ENCODE peak calls at places on chromosomes 11 and 22, in seven cellular contexts. W, K, X, O, U, V and J are unnamed samples.

GRCh38 chr11:70420008-70420464 is 21.7 kb downstream of the CTTN start:
- DNase-seq in U (no peak), K (no peak), W (peak; percentile 68), O (no peak), V (no peak), X (no peak), J (no peak)

GRCh38 chr11:12735262-12735661 is 61.0 kb downstream of the TEAD1 start:
- DNase-seq in O (no peak), U (no peak), V (no peak), K (no peak), W (no peak), X (no peak), J (no peak)

GRCh38 chr22:37599161-37599560 is 9.5 kb upstream of the GGA1 start:
- DNase-seq in K (peak; percentile 70), U (no peak), O (no peak), X (no peak), V (no peak), W (no peak), J (no peak)

GRCh38 chr11:112050721-112051120 is 23.1 kb downstream of the PIH1D2 start:
- DNase-seq in U (no peak), K (no peak), X (no peak), O (no peak), W (no peak), V (no peak), J (no peak)

GRCh38 chr11:90228056-90228455 is 5.2 kb upstream of the CHORDC1 start:
- DNase-seq in O (no peak), W (no peak), U (no peak), X (no peak), V (no peak), K (no peak), J (no peak)

GRCh38 chr11:124586247-124586860 is 16.6 kb downstream of the OR8A1 start:
- DNase-seq in K (no peak), U (peak; percentile 36), X (peak; percentile 61), O (peak; percentile 50), W (peak; percentile 66), V (peak; percentile 2), J (peak; percentile 65)

GRCh38 chr22:26342719-26343449 is 86.2 kb upstream of the ASPHD2 start:
- DNase-seq in K (no peak), W (no peak), X (no peak), V (no peak), O (no peak), U (no peak), J (no peak)

GRCh38 chr22:37476389-37477329 is 9.5 kb downstream of the MFNG start:
- DNase-seq in K (no peak), O (no peak), X (no peak), W (no peak), V (no peak), U (no peak), J (no peak)

GRCh38 chr11:65330544-65330943 is 3.1 kb upstream of the DPF2 start:
- DNase-seq in K (no peak), U (no peak), X (no peak), V (no peak), W (no peak), O (no peak), J (no peak)

GRCh38 chr11:129372609-129373488 is 2.8 kb upstream of the BARX2 start:
- DNase-seq in W (no peak), O (peak; percentile 10), U (no peak), V (no peak), X (no peak), K (no peak), J (peak; percentile 51)

GRCh38 chr11:70760416-70761020 is 362.2 kb downstream of the CTTN start:
- DNase-seq in X (no peak), W (no peak), V (no peak), O (no peak), U (no peak), K (no peak), J (no peak)

GRCh38 chr11:17354070-17354924 is 2.7 kb downstream of the NCR3LG1 start:
- DNase-seq in O (no peak), X (no peak), U (peak; percentile 81), K (peak; percentile 38), W (peak; percentile 79), V (peak; percentile 84), J (peak; percentile 42)

GRCh38 chr22:43533131-43533530 is 121.3 kb downstream of the MPPED1 start:
- DNase-seq in X (no peak), W (no peak), U (no peak), K (no peak), O (no peak), V (no peak), J (no peak)

GRCh38 chr11:73647459-73648100 is 1.2 kb downstream of the PLEKHB1 start:
- DNase-seq in X (peak; percentile 98), U (peak; percentile 98), O (peak; percentile 89), W (peak; percentile 70), K (peak; percentile 83), V (peak; percentile 62), J (peak; percentile 64)

GRCh38 chr11:72573380-72573949 is 100.8 kb downstream of the PDE2A start:
- DNase-seq in K (no peak), U (peak; percentile 63), X (no peak), W (peak; percentile 11), O (no peak), V (peak; percentile 67), J (peak; percentile 50)

GRCh38 chr11:72584293-72584921 is 89.8 kb downstream of the PDE2A start:
- DNase-seq in O (peak; percentile 54), W (peak; percentile 18), U (no peak), K (no peak), V (no peak), X (peak; percentile 39), J (peak; percentile 51)

GRCh38 chr22:31241936-31242335 is 29.8 kb downstream of the LIMK2 start:
- DNase-seq in K (no peak), X (no peak), O (no peak), V (no peak), U (no peak), W (peak; percentile 90), J (no peak)

GRCh38 chr22:31244044-31244942 is 32.2 kb downstream of the LIMK2 start:
- DNase-seq in U (peak; percentile 63), V (peak; percentile 51), K (no peak), W (peak; percentile 80), O (peak; percentile 51), X (no peak), J (peak; percentile 55)

GRCh38 chr11:67586568-67587250 is 3.1 kb downstream of the GSTP1 start:
- DNase-seq in U (no peak), W (no peak), X (no peak), O (no peak), K (no peak), V (no peak), J (no peak)

GRCh38 chr11:95434489-95435057 is 203.6 kb upstream of the SESN3 start:
- DNase-seq in O (no peak), W (no peak), K (no peak), U (no peak), V (no peak), X (no peak), J (no peak)

GRCh38 chr22:21657361-21658118 is 8.3 kb upstream of the PPIL2 start:
- DNase-seq in U (peak; percentile 91), W (peak; percentile 8), X (no peak), V (peak; percentile 75), O (peak; percentile 73), K (no peak), J (peak; percentile 59)

GRCh38 chr11:46900091-46900746 is 18.1 kb downstream of the LRP4 start:
- DNase-seq in U (no peak), V (no peak), W (no peak), K (no peak), O (no peak), X (no peak), J (no peak)

GRCh38 chr22:45574069-45574703 is 71.5 kb downstream of the FBLN1 start:
- DNase-seq in V (no peak), W (no peak), O (no peak), K (no peak), U (no peak), X (no peak), J (no peak)

GRCh38 chr11:86068138-86068861 is 584 bp downstream of the PICALM start:
- DNase-seq in W (no peak), V (peak; percentile 28), U (peak; percentile 21), O (peak; percentile 37), X (peak; percentile 54), K (no peak), J (peak; percentile 59)

GRCh38 chr11:235998-236773 is at the start of gene SIRT3:
- DNase-seq in K (peak; percentile 78), O (peak; percentile 84), X (peak; percentile 56), V (peak; percentile 95), U (peak; percentile 87), W (peak; percentile 65), J (peak; percentile 67)
- TF ChIP-seq CTCF in K (peak; percentile 46), O (no peak), X (no peak), V (no peak), U (no peak), W (peak; percentile 1), J (no peak)

GRCh38 chr11:1964955-1965354 is 17.8 kb downstream of the MRPL23 start:
- DNase-seq in W (no peak), V (no peak), K (no peak), O (no peak), U (no peak), X (no peak), J (no peak)
- TF ChIP-seq CTCF in W (no peak), V (no peak), K (no peak), O (no peak), U (no peak), X (no peak), J (no peak)

GRCh38 chr22:34105461-34106062 is 185.3 kb upstream of the LARGE1 start:
- DNase-seq in X (peak; percentile 51), W (no peak), U (peak; percentile 3), O (peak; percentile 35), V (peak; percentile 2), K (peak; percentile 32), J (peak; percentile 66)
- TF ChIP-seq CTCF in X (peak; percentile 75), W (no peak), U (no peak), O (peak; percentile 65), V (no peak), K (peak; percentile 51), J (peak; percentile 59)

GRCh38 chr11:61756452-61757212 is 4.2 kb downstream of the MYRF start:
- DNase-seq in W (peak; percentile 50), K (no peak), O (no peak), V (peak; percentile 94), U (peak; percentile 89), X (no peak), J (no peak)
- TF ChIP-seq CTCF in W (no peak), K (no peak), O (no peak), V (no peak), U (no peak), X (no peak), J (no peak)

DNA sequence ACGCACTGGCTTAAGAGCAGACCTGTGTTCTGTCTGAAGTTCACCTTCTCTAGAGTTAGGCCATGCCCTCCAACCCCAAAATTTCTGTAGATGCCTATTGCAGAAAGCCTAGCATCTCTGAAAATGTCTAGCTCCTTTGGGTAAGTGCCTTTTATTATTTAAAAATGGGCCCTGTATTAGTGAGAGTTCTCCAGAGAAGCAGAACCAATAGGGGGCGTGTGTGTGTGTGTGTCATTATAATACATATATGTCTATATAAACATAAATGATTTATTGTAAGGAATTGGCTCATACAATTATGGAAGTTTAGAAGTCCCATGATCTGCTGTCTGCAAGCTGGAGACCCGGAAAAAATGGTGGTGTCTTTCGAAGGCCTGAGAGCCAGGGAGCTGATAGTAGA is 144.7 kb downstream of the TTC17 start:
- DNase-seq in X (no peak), V (no peak), K (no peak), O (no peak), W (no peak), U (no peak), J (no peak)
- TF ChIP-seq CTCF in X (no peak), V (no peak), K (no peak), O (no peak), W (peak; percentile 15), U (no peak), J (no peak)

GRCh38 chr22:47626428-47627390 is 864.3 kb downstream of the TBC1D22A start:
- DNase-seq in X (no peak), O (no peak), K (no peak), U (no peak), V (no peak), W (no peak), J (no peak)
- TF ChIP-seq CTCF in X (no peak), O (no peak), K (no peak), U (no peak), V (no peak), W (no peak), J (no peak)